ENCODE peak calls at places on chromosomes 5 and 9, in six cellular contexts. R is NCI-H446; F is Daoy; P is central memory CD8-positive, alpha-beta T cell; X is WTC11; B is neural progenitor cell. T is an unnamed sample.

GRCh38 chr9:37899041-37899440 is 4.9 kb downstream of the SLC25A51 start:
- DNase-seq in B (no peak), P (no peak), X (no peak), F (no peak), R (no peak), T (no peak)

GRCh38 chr5:131986161-131986912 is 25.1 kb downstream of the ACSL6 start:
- DNase-seq in B (no peak), X (no peak), P (no peak), F (no peak), R (peak), T (no peak)

GRCh38 chr9:111914749-111915424 is 18.3 kb downstream of the UGCG start:
- DNase-seq in P (no peak), F (no peak), B (no peak), X (no peak), R (peak), T (peak)

GRCh38 chr9:18520395-18520794 is 46.4 kb downstream of the ADAMTSL1 start:
- DNase-seq in F (no peak), B (no peak), P (no peak), X (no peak), R (peak), T (peak)

GRCh38 chr9:27489087-27489876 is 34.8 kb upstream of the IFNK start:
- DNase-seq in B (peak), X (no peak), P (no peak), F (no peak), R (no peak), T (no peak)

GRCh38 chr9:27429436-27429835 is 94.7 kb upstream of the IFNK start:
- DNase-seq in X (no peak), B (no peak), F (no peak), R (no peak), P (no peak), T (no peak)

GRCh38 chr5:181041043-181041442 is 977 bp downstream of the BTNL9 start:
- DNase-seq in F (no peak), P (no peak), X (no peak), R (no peak), B (no peak), T (no peak)

GRCh38 chr5:142725231-142726187 is 39.6 kb upstream of the FGF1 start:
- DNase-seq in R (no peak), F (no peak), X (no peak), B (no peak), P (no peak), T (no peak)

GRCh38 chr9:95552814-95553546 is 36.2 kb upstream of the PTCH1 start:
- DNase-seq in P (no peak), R (no peak), B (peak), F (no peak), X (peak), T (no peak)

GRCh38 chr5:155839251-155840037 is 487.5 kb upstream of the SGCD start:
- DNase-seq in B (peak), P (no peak), R (peak), X (peak), F (peak), T (peak)

GRCh38 chr9:14485366-14485765 is 171.4 kb upstream of the NFIB start:
- DNase-seq in F (peak), P (no peak), X (no peak), B (no peak), R (no peak), T (no peak)

GRCh38 chr9:38680827-38681226 is 39.1 kb downstream of the FAM240B start:
- DNase-seq in R (peak), B (no peak), X (no peak), P (no peak), F (no peak), T (no peak)

GRCh38 chr5:65247594-65247993 is 234.1 kb downstream of the ADAMTS6 start:
- DNase-seq in R (no peak), X (no peak), P (no peak), F (no peak), B (no peak), T (no peak)

GRCh38 chr5:149114403-149115312 is 26.6 kb upstream of the ABLIM3 start:
- DNase-seq in F (peak), P (peak), R (peak), X (peak), B (peak), T (peak)

GRCh38 chr9:108580021-108580439 is 275.8 kb downstream of the ACTL7B start:
- DNase-seq in P (no peak), B (no peak), X (no peak), F (peak), R (no peak), T (peak)

GRCh38 chr5:158812381-158812780 is 287.3 kb downstream of the EBF1 start:
- DNase-seq in X (peak), P (no peak), B (no peak), R (no peak), F (no peak), T (no peak)

GRCh38 chr5:87122171-87122977 is 145.3 kb upstream of the RASA1 start:
- DNase-seq in R (no peak), B (no peak), P (no peak), X (no peak), F (peak), T (no peak)